ENCODE peak calls at places on chromosomes 16 and 17, in six cellular contexts. One of them, this sample, is unnamed.

GRCh38 chr17:44655983-44656700 is at the start of gene MEIOC:
- DNase-seq in endodermal cell: peak; percentile 97
- DNase-seq in AG09309: no peak
- DNase-seq in cardiac fibroblast: peak; percentile 5
- DNase-seq in H1: peak; percentile 84
- DNase-seq in pancreas: no peak
- DNase-seq in this sample: no peak

GRCh38 chr17:47413872-47414271 is 90.1 kb downstream of the EFCAB13 start:
- DNase-seq in endodermal cell: no peak
- DNase-seq in AG09309: no peak
- DNase-seq in cardiac fibroblast: no peak
- DNase-seq in H1: no peak
- DNase-seq in pancreas: no peak
- DNase-seq in this sample: no peak

GRCh38 chr16:22195695-22196558 is 10.2 kb upstream of the EEF2K start:
- DNase-seq in endodermal cell: peak; percentile 98
- DNase-seq in AG09309: peak; percentile 47
- DNase-seq in cardiac fibroblast: peak; percentile 93
- DNase-seq in H1: peak; percentile 98
- DNase-seq in pancreas: peak; percentile 84
- DNase-seq in this sample: peak; percentile 86

GRCh38 chr16:53220585-53220984 is 165.8 kb downstream of the CHD9 start:
- DNase-seq in endodermal cell: peak; percentile 46
- DNase-seq in AG09309: peak; percentile 27
- DNase-seq in cardiac fibroblast: peak; percentile 64
- DNase-seq in H1: no peak
- DNase-seq in pancreas: no peak
- DNase-seq in this sample: peak; percentile 45

GRCh38 chr16:68985855-68986254 is 119.6 kb upstream of the HAS3 start:
- DNase-seq in endodermal cell: no peak
- DNase-seq in AG09309: peak; percentile 10
- DNase-seq in cardiac fibroblast: peak; percentile 48
- DNase-seq in H1: no peak
- DNase-seq in pancreas: no peak
- DNase-seq in this sample: no peak

GRCh38 chr17:2250140-2251095 is 53.2 kb downstream of the SMG6 start:
- DNase-seq in endodermal cell: no peak
- DNase-seq in AG09309: no peak
- DNase-seq in cardiac fibroblast: no peak
- DNase-seq in H1: no peak
- DNase-seq in pancreas: no peak
- DNase-seq in this sample: no peak

GRCh38 chr17:4559139-4559791 is 1.1 kb downstream of the GGT6 start:
- DNase-seq in endodermal cell: no peak
- DNase-seq in AG09309: no peak
- DNase-seq in cardiac fibroblast: no peak
- DNase-seq in H1: no peak
- DNase-seq in pancreas: no peak
- DNase-seq in this sample: no peak

GRCh38 chr16:57186630-57187507 is 740 bp downstream of the RSPRY1 start:
- DNase-seq in endodermal cell: peak; percentile 71
- DNase-seq in AG09309: no peak
- DNase-seq in cardiac fibroblast: no peak
- DNase-seq in H1: peak; percentile 53
- DNase-seq in pancreas: peak; percentile 36
- DNase-seq in this sample: no peak

GRCh38 chr17:50127661-50128361 is 2.1 kb downstream of the SAMD14 start:
- DNase-seq in endodermal cell: peak; percentile 72
- DNase-seq in AG09309: no peak
- DNase-seq in cardiac fibroblast: no peak
- DNase-seq in H1: no peak
- DNase-seq in pancreas: no peak
- DNase-seq in this sample: no peak

GRCh38 chr16:25264599-25264998 is 7.0 kb upstream of the ZKSCAN2 start:
- DNase-seq in endodermal cell: peak; percentile 59
- DNase-seq in AG09309: no peak
- DNase-seq in cardiac fibroblast: peak; percentile 33
- DNase-seq in H1: no peak
- DNase-seq in pancreas: no peak
- DNase-seq in this sample: no peak

GRCh38 chr17:81049372-81049911 is 14.5 kb downstream of the BAIAP2 start:
- DNase-seq in endodermal cell: no peak
- DNase-seq in AG09309: no peak
- DNase-seq in cardiac fibroblast: no peak
- DNase-seq in H1: no peak
- DNase-seq in pancreas: no peak
- DNase-seq in this sample: no peak

GRCh38 chr17:41439375-41439774 is 1.4 kb downstream of the KRT38 start:
- DNase-seq in endodermal cell: no peak
- DNase-seq in AG09309: no peak
- DNase-seq in cardiac fibroblast: peak; percentile 12
- DNase-seq in H1: no peak
- DNase-seq in pancreas: no peak
- DNase-seq in this sample: no peak

DNA sequence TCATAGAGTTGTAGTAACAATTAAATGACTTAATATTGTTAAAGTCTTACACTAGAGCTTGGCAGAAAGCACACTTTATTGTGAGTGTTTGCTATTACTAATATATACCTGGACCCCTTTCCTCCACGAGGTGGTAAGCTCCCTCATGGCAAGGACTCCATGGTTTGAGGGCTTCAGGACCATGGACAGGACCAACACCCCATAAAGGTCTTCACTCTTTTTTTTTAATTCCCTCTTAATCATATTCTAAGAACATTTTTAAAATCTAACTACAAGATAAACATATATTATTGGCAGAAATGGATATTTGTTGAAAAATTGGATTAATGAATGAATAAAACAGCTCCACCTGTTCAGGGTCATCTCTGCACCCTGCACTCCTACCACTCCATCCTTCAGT is 154.5 kb downstream of the CBLN1 start:
- DNase-seq in endodermal cell: peak; percentile 75
- DNase-seq in AG09309: no peak
- DNase-seq in cardiac fibroblast: no peak
- DNase-seq in H1: no peak
- DNase-seq in pancreas: no peak
- DNase-seq in this sample: no peak
- TF ChIP-seq CTCF in endodermal cell: no peak
- TF ChIP-seq CTCF in AG09309: no peak
- TF ChIP-seq CTCF in cardiac fibroblast: no peak
- TF ChIP-seq CTCF in H1: no peak
- TF ChIP-seq CTCF in pancreas: no peak
- TF ChIP-seq CTCF in this sample: no peak

GRCh38 chr17:46061435-46061834 is 62.4 kb downstream of the STH start:
- DNase-seq in endodermal cell: no peak
- DNase-seq in AG09309: no peak
- DNase-seq in cardiac fibroblast: peak; percentile 38
- DNase-seq in H1: no peak
- DNase-seq in pancreas: no peak
- DNase-seq in this sample: no peak
- TF ChIP-seq CTCF in endodermal cell: peak; percentile 66
- TF ChIP-seq CTCF in AG09309: peak; percentile 12
- TF ChIP-seq CTCF in cardiac fibroblast: peak; percentile 39
- TF ChIP-seq CTCF in H1: no peak
- TF ChIP-seq CTCF in pancreas: no peak
- TF ChIP-seq CTCF in this sample: peak; percentile 59

GRCh38 chr17:82239401-82239925 is 10.6 kb downstream of the SLC16A3 start:
- DNase-seq in endodermal cell: no peak
- DNase-seq in AG09309: no peak
- DNase-seq in cardiac fibroblast: no peak
- DNase-seq in H1: no peak
- DNase-seq in pancreas: no peak
- DNase-seq in this sample: no peak
- TF ChIP-seq CTCF in endodermal cell: no peak
- TF ChIP-seq CTCF in AG09309: no peak
- TF ChIP-seq CTCF in cardiac fibroblast: no peak
- TF ChIP-seq CTCF in H1: no peak
- TF ChIP-seq CTCF in pancreas: no peak
- TF ChIP-seq CTCF in this sample: no peak

GRCh38 chr17:29145289-29146058 is 34.7 kb downstream of the MYO18A start:
- DNase-seq in endodermal cell: peak; percentile 92
- DNase-seq in AG09309: no peak
- DNase-seq in cardiac fibroblast: peak; percentile 89
- DNase-seq in H1: no peak
- DNase-seq in pancreas: peak; percentile 60
- DNase-seq in this sample: peak; percentile 71
- TF ChIP-seq CTCF in endodermal cell: peak; percentile 77
- TF ChIP-seq CTCF in AG09309: peak; percentile 72
- TF ChIP-seq CTCF in cardiac fibroblast: peak; percentile 76
- TF ChIP-seq CTCF in H1: peak; percentile 86
- TF ChIP-seq CTCF in pancreas: peak; percentile 20
- TF ChIP-seq CTCF in this sample: peak; percentile 68

GRCh38 chr17:75587718-75588545 is at the start of gene MYO15B:
- DNase-seq in endodermal cell: peak; percentile 93
- DNase-seq in AG09309: no peak
- DNase-seq in cardiac fibroblast: peak; percentile 12
- DNase-seq in H1: peak; percentile 87
- DNase-seq in pancreas: peak; percentile 47
- DNase-seq in this sample: peak; percentile 72
- TF ChIP-seq CTCF in endodermal cell: peak; percentile 64
- TF ChIP-seq CTCF in AG09309: peak; percentile 9
- TF ChIP-seq CTCF in cardiac fibroblast: peak; percentile 5
- TF ChIP-seq CTCF in H1: peak; percentile 53
- TF ChIP-seq CTCF in pancreas: no peak
- TF ChIP-seq CTCF in this sample: peak; percentile 51

This sample was measured in CD14-positive monocyte.